ENCODE peak calls at places on chromosomes 12 and 14, in five cellular contexts. I is H1, E is IMR-90, A is neuronal stem cell, X is H9. R is an unnamed sample.

GRCh38 chr12:59834659-59835474 is 239.0 kb downstream of the SLC16A7 start:
- DNase-seq in I (no peak), E (peak; percentile 47), X (no peak), A (no peak), R (peak; percentile 37)

GRCh38 chr14:52911904-52912303 is 38.9 kb downstream of the FERMT2 start:
- DNase-seq in E (no peak), A (no peak), I (no peak), X (no peak), R (no peak)

GRCh38 chr14:71117839-71118743 is 210.8 kb downstream of the PCNX1 start:
- DNase-seq in I (no peak), E (peak; percentile 78), A (no peak), X (no peak), R (peak; percentile 83)

GRCh38 chr12:9692909-9693308 is 23.4 kb downstream of the CLEC2D start:
- DNase-seq in A (no peak), E (no peak), X (no peak), I (no peak), R (no peak)

GRCh38 chr14:66539034-66539433 is 31.1 kb downstream of the GPHN start:
- DNase-seq in A (no peak), I (no peak), X (no peak), E (no peak), R (peak; percentile 21)

GRCh38 chr12:57738661-57739237 is at the start of gene AGAP2:
- DNase-seq in I (peak; percentile 82), E (no peak), X (peak; percentile 79), A (no peak), R (peak; percentile 78)

GRCh38 chr12:74537126-74537706 is 419 bp upstream of the ATXN7L3B start:
- DNase-seq in I (no peak), E (peak; percentile 69), X (no peak), A (peak; percentile 21), R (peak; percentile 54)

GRCh38 chr14:45716506-45716905 is 463.5 kb upstream of the MIS18BP1 start:
- DNase-seq in E (no peak), I (no peak), A (no peak), X (peak; percentile 36), R (peak; percentile 54)

GRCh38 chr14:58244556-58245387 is at the start of gene PSMA3:
- DNase-seq in X (peak; percentile 98), I (peak; percentile 96), A (peak; percentile 94), E (peak; percentile 95), R (peak; percentile 99)
- H2BK120ac ChIP-seq in X (no peak within 1 kb of the TSS), I (peak within 1 kb of the TSS; percentile 39), A (no peak within 1 kb of the TSS), E (peak within 1 kb of the TSS; percentile 49), R (no peak within 1 kb of the TSS)

DNA sequence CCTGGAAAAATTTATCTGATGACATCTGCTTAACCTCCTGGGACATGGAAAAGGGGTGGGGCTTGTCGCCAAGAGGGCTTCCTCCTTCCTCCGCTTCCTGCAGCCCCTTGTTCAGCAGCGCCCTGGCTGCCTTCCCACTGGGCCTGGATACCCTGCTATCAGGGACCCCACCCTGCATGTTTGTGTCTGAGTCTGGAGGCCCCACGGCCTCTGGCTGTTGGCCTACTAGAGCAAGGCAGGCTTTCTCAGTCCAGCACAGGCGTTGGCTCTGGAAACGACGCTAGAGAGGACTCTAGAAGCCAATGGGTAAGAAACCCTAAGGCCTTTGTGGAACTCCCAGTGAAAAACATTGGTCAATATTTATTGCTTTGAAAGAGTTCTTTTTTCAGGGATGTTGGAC is 342.1 kb downstream of the C12orf75 start:
- DNase-seq in X (no peak), E (no peak), A (no peak), I (no peak), R (no peak)
- H2AK5ac ChIP-seq in X (no peak overlapping the region), E (peak overlapping the region; percentile 28), A (no peak overlapping the region), I (no peak overlapping the region), R (no peak overlapping the region)

GRCh38 chr14:29687071-29687765 is 240.4 kb downstream of the PRKD1 start:
- DNase-seq in E (peak; percentile 12), X (no peak), I (no peak), A (no peak), R (no peak)
- H2BK120ac ChIP-seq in E (no peak overlapping the region), X (no peak overlapping the region), I (no peak overlapping the region), A (no peak overlapping the region), R (no peak overlapping the region)

DNA sequence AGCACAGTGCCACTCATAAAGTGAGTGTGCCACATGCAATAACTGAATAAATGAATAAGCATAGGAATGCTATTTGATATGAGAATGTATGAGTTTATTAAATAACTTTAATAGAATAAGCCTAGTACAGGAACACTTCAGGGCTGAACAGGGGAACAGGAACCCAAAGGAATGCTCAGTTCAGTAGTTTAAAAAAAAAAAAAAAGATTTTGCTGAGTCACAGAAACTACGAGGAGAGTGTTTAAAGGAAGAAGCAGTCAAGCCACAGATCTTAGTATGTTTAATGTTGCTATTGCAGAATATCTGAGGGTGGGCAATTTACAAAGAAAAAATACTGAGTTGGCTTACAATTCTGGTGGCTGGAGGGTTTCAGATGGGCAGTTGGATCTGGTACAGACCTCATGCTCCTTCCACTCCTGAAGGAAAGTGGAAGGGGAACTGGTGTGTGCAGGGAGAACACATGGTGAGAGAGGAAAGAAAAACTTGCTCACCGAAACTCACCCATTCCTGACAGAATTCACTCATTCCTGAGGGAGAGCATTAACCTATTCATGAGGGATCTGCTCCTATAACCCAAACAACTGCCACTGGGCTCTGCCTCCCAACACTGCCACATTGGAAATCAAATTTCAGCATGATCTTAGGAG is 880.3 kb upstream of the MGAT4C start:
- DNase-seq in A (no peak), E (peak; percentile 60), I (no peak), X (no peak), R (peak; percentile 21)
- H2AK5ac ChIP-seq in A (no peak overlapping the region), E (peak overlapping the region; percentile 23), I (no peak overlapping the region), X (no peak overlapping the region), R (no peak overlapping the region)

GRCh38 chr14:40985584-40985983 is 621.1 kb upstream of the LRFN5 start:
- DNase-seq in E (no peak), I (no peak), A (no peak), X (no peak), R (no peak)

GRCh38 chr14:40989260-40989659 is 617.4 kb upstream of the LRFN5 start:
- DNase-seq in A (no peak), I (no peak), X (no peak), E (no peak), R (peak; percentile 5)

GRCh38 chr14:40983604-40984003 is 623.1 kb upstream of the LRFN5 start:
- DNase-seq in I (no peak), A (no peak), X (no peak), E (peak; percentile 0), R (no peak)

GRCh38 chr14:40987481-40987880 is 619.2 kb upstream of the LRFN5 start:
- DNase-seq in X (no peak), A (no peak), E (no peak), I (no peak), R (no peak)
- H2BK120ac ChIP-seq in X (no peak overlapping the region), A (no peak overlapping the region), E (no peak overlapping the region), I (no peak overlapping the region), R (no peak overlapping the region)

DNA sequence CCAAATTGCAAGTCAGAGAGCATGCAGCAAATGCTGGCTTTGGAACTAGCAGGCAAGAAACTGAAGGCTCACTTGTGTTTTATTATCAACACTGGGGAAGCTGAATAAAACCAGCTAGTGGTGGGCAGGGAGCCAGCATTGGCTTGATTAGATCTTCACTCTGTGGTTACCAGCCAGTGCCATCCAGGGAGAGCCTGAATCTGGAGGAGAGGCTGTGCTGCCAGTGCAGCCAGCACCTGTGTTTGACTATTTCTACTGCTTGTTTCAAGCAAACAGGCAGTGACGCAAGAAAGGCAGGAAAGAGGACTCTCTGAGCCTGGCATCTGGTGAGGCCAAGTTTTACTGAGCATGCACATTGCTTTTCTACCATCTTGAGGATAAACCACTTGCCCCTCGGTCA is 247.0 kb downstream of the PHLDA1 start:
- DNase-seq in I (no peak), E (peak; percentile 14), A (no peak), X (no peak), R (no peak)
- H2AK5ac ChIP-seq in I (no peak overlapping the region), E (peak overlapping the region; percentile 65), A (no peak overlapping the region), X (no peak overlapping the region), R (no peak overlapping the region)

GRCh38 chr12:24901975-24902461 is 46.9 kb downstream of the BCAT1 start:
- DNase-seq in X (peak; percentile 69), I (peak; percentile 75), A (peak; percentile 77), E (no peak), R (peak; percentile 76)
- H2BK120ac ChIP-seq in X (no peak overlapping the region), I (no peak overlapping the region), A (no peak overlapping the region), E (peak overlapping the region; percentile 54), R (no peak overlapping the region)